ENCODE peak calls at places on chromosome 4, in six cellular contexts. One of them, this sample, is unnamed.

GRCh38 chr4:60992037-60992436 is 208.1 kb upstream of the ADGRL3 start:
- DNase-seq in stimulated activated CD4-positive, alpha-beta T cell treated with anti-CD3 and anti-CD28 coated beads, Interleukin-1b, Interleukin-23, amount 100 ng/mL, for 1 hour: no peak
- DNase-seq in HCT116: no peak
- DNase-seq in heart left ventricle: no peak
- DNase-seq in stimulated activated CD8-positive, alpha-beta memory T cell treated with anti-CD3 and anti-CD28 coated beads, Interleukin-12 subunit alpha, Interleukin-12 subunit beta, amount 100 ng/mL, for 1 hour: no peak
- DNase-seq in activated CD8-positive, alpha-beta T cell treated with anti-CD3 and anti-CD28 coated beads for 36 hours: no peak
- DNase-seq in this sample: no peak

GRCh38 chr4:166493828-166494432 is 620.9 kb downstream of the TLL1 start:
- DNase-seq in stimulated activated CD4-positive, alpha-beta T cell treated with anti-CD3 and anti-CD28 coated beads, Interleukin-1b, Interleukin-23, amount 100 ng/mL, for 1 hour: no peak
- DNase-seq in HCT116: no peak
- DNase-seq in heart left ventricle: no peak
- DNase-seq in stimulated activated CD8-positive, alpha-beta memory T cell treated with anti-CD3 and anti-CD28 coated beads, Interleukin-12 subunit alpha, Interleukin-12 subunit beta, amount 100 ng/mL, for 1 hour: no peak
- DNase-seq in activated CD8-positive, alpha-beta T cell treated with anti-CD3 and anti-CD28 coated beads for 36 hours: no peak
- DNase-seq in this sample: peak; percentile 15

GRCh38 chr4:53840643-53841042 is 223.8 kb downstream of the CHIC2 start:
- DNase-seq in stimulated activated CD4-positive, alpha-beta T cell treated with anti-CD3 and anti-CD28 coated beads, Interleukin-1b, Interleukin-23, amount 100 ng/mL, for 1 hour: no peak
- DNase-seq in HCT116: no peak
- DNase-seq in heart left ventricle: no peak
- DNase-seq in stimulated activated CD8-positive, alpha-beta memory T cell treated with anti-CD3 and anti-CD28 coated beads, Interleukin-12 subunit alpha, Interleukin-12 subunit beta, amount 100 ng/mL, for 1 hour: no peak
- DNase-seq in activated CD8-positive, alpha-beta T cell treated with anti-CD3 and anti-CD28 coated beads for 36 hours: no peak
- DNase-seq in this sample: no peak

GRCh38 chr4:23161787-23162186 is 469.1 kb downstream of the GBA3 start:
- DNase-seq in stimulated activated CD4-positive, alpha-beta T cell treated with anti-CD3 and anti-CD28 coated beads, Interleukin-1b, Interleukin-23, amount 100 ng/mL, for 1 hour: no peak
- DNase-seq in HCT116: no peak
- DNase-seq in heart left ventricle: no peak
- DNase-seq in stimulated activated CD8-positive, alpha-beta memory T cell treated with anti-CD3 and anti-CD28 coated beads, Interleukin-12 subunit alpha, Interleukin-12 subunit beta, amount 100 ng/mL, for 1 hour: no peak
- DNase-seq in activated CD8-positive, alpha-beta T cell treated with anti-CD3 and anti-CD28 coated beads for 36 hours: no peak
- DNase-seq in this sample: no peak

GRCh38 chr4:102324725-102325124 is 20.6 kb downstream of the SLC39A8 start:
- DNase-seq in stimulated activated CD4-positive, alpha-beta T cell treated with anti-CD3 and anti-CD28 coated beads, Interleukin-1b, Interleukin-23, amount 100 ng/mL, for 1 hour: no peak
- DNase-seq in HCT116: no peak
- DNase-seq in heart left ventricle: no peak
- DNase-seq in stimulated activated CD8-positive, alpha-beta memory T cell treated with anti-CD3 and anti-CD28 coated beads, Interleukin-12 subunit alpha, Interleukin-12 subunit beta, amount 100 ng/mL, for 1 hour: no peak
- DNase-seq in activated CD8-positive, alpha-beta T cell treated with anti-CD3 and anti-CD28 coated beads for 36 hours: no peak
- DNase-seq in this sample: no peak

GRCh38 chr4:157804169-157804543 is 368.7 kb downstream of the GASK1B start:
- DNase-seq in stimulated activated CD4-positive, alpha-beta T cell treated with anti-CD3 and anti-CD28 coated beads, Interleukin-1b, Interleukin-23, amount 100 ng/mL, for 1 hour: no peak
- DNase-seq in HCT116: no peak
- DNase-seq in heart left ventricle: no peak
- DNase-seq in stimulated activated CD8-positive, alpha-beta memory T cell treated with anti-CD3 and anti-CD28 coated beads, Interleukin-12 subunit alpha, Interleukin-12 subunit beta, amount 100 ng/mL, for 1 hour: no peak
- DNase-seq in activated CD8-positive, alpha-beta T cell treated with anti-CD3 and anti-CD28 coated beads for 36 hours: no peak
- DNase-seq in this sample: no peak

GRCh38 chr4:185773419-185773818 is 38.6 kb downstream of the SORBS2 start:
- DNase-seq in stimulated activated CD4-positive, alpha-beta T cell treated with anti-CD3 and anti-CD28 coated beads, Interleukin-1b, Interleukin-23, amount 100 ng/mL, for 1 hour: no peak
- DNase-seq in HCT116: no peak
- DNase-seq in heart left ventricle: peak; percentile 57
- DNase-seq in stimulated activated CD8-positive, alpha-beta memory T cell treated with anti-CD3 and anti-CD28 coated beads, Interleukin-12 subunit alpha, Interleukin-12 subunit beta, amount 100 ng/mL, for 1 hour: no peak
- DNase-seq in activated CD8-positive, alpha-beta T cell treated with anti-CD3 and anti-CD28 coated beads for 36 hours: no peak
- DNase-seq in this sample: no peak

GRCh38 chr4:184893836-184894571 is 68.2 kb upstream of the ACSL1 start:
- DNase-seq in stimulated activated CD4-positive, alpha-beta T cell treated with anti-CD3 and anti-CD28 coated beads, Interleukin-1b, Interleukin-23, amount 100 ng/mL, for 1 hour: no peak
- DNase-seq in HCT116: no peak
- DNase-seq in heart left ventricle: no peak
- DNase-seq in stimulated activated CD8-positive, alpha-beta memory T cell treated with anti-CD3 and anti-CD28 coated beads, Interleukin-12 subunit alpha, Interleukin-12 subunit beta, amount 100 ng/mL, for 1 hour: no peak
- DNase-seq in activated CD8-positive, alpha-beta T cell treated with anti-CD3 and anti-CD28 coated beads for 36 hours: no peak
- DNase-seq in this sample: no peak

GRCh38 chr4:77047037-77047436 is 28.8 kb downstream of the CCNI start:
- DNase-seq in stimulated activated CD4-positive, alpha-beta T cell treated with anti-CD3 and anti-CD28 coated beads, Interleukin-1b, Interleukin-23, amount 100 ng/mL, for 1 hour: no peak
- DNase-seq in HCT116: no peak
- DNase-seq in heart left ventricle: no peak
- DNase-seq in stimulated activated CD8-positive, alpha-beta memory T cell treated with anti-CD3 and anti-CD28 coated beads, Interleukin-12 subunit alpha, Interleukin-12 subunit beta, amount 100 ng/mL, for 1 hour: no peak
- DNase-seq in activated CD8-positive, alpha-beta T cell treated with anti-CD3 and anti-CD28 coated beads for 36 hours: no peak
- DNase-seq in this sample: no peak

GRCh38 chr4:89039735-89040338 is 17.1 kb downstream of the FAM13A start:
- DNase-seq in stimulated activated CD4-positive, alpha-beta T cell treated with anti-CD3 and anti-CD28 coated beads, Interleukin-1b, Interleukin-23, amount 100 ng/mL, for 1 hour: no peak
- DNase-seq in HCT116: no peak
- DNase-seq in heart left ventricle: no peak
- DNase-seq in stimulated activated CD8-positive, alpha-beta memory T cell treated with anti-CD3 and anti-CD28 coated beads, Interleukin-12 subunit alpha, Interleukin-12 subunit beta, amount 100 ng/mL, for 1 hour: no peak
- DNase-seq in activated CD8-positive, alpha-beta T cell treated with anti-CD3 and anti-CD28 coated beads for 36 hours: no peak
- DNase-seq in this sample: no peak

GRCh38 chr4:8156617-8157016 is 2.0 kb downstream of the ABLIM2 start:
- DNase-seq in stimulated activated CD4-positive, alpha-beta T cell treated with anti-CD3 and anti-CD28 coated beads, Interleukin-1b, Interleukin-23, amount 100 ng/mL, for 1 hour: no peak
- DNase-seq in HCT116: no peak
- DNase-seq in heart left ventricle: no peak
- DNase-seq in stimulated activated CD8-positive, alpha-beta memory T cell treated with anti-CD3 and anti-CD28 coated beads, Interleukin-12 subunit alpha, Interleukin-12 subunit beta, amount 100 ng/mL, for 1 hour: no peak
- DNase-seq in activated CD8-positive, alpha-beta T cell treated with anti-CD3 and anti-CD28 coated beads for 36 hours: no peak
- DNase-seq in this sample: peak; percentile 24

GRCh38 chr4:81470456-81471327 is 1.0 kb downstream of the RASGEF1B start:
- DNase-seq in stimulated activated CD4-positive, alpha-beta T cell treated with anti-CD3 and anti-CD28 coated beads, Interleukin-1b, Interleukin-23, amount 100 ng/mL, for 1 hour: no peak
- DNase-seq in HCT116: no peak
- DNase-seq in heart left ventricle: peak; percentile 59
- DNase-seq in stimulated activated CD8-positive, alpha-beta memory T cell treated with anti-CD3 and anti-CD28 coated beads, Interleukin-12 subunit alpha, Interleukin-12 subunit beta, amount 100 ng/mL, for 1 hour: peak; percentile 8
- DNase-seq in activated CD8-positive, alpha-beta T cell treated with anti-CD3 and anti-CD28 coated beads for 36 hours: peak; percentile 67
- DNase-seq in this sample: no peak

GRCh38 chr4:77818667-77819408 is at the start of gene CNOT6L:
- DNase-seq in stimulated activated CD4-positive, alpha-beta T cell treated with anti-CD3 and anti-CD28 coated beads, Interleukin-1b, Interleukin-23, amount 100 ng/mL, for 1 hour: no peak
- DNase-seq in HCT116: peak; percentile 36
- DNase-seq in heart left ventricle: peak; percentile 84
- DNase-seq in stimulated activated CD8-positive, alpha-beta memory T cell treated with anti-CD3 and anti-CD28 coated beads, Interleukin-12 subunit alpha, Interleukin-12 subunit beta, amount 100 ng/mL, for 1 hour: peak; percentile 75
- DNase-seq in activated CD8-positive, alpha-beta T cell treated with anti-CD3 and anti-CD28 coated beads for 36 hours: peak; percentile 84
- DNase-seq in this sample: no peak

GRCh38 chr4:172892300-172892699 is 276.3 kb upstream of the GALNT7 start:
- DNase-seq in stimulated activated CD4-positive, alpha-beta T cell treated with anti-CD3 and anti-CD28 coated beads, Interleukin-1b, Interleukin-23, amount 100 ng/mL, for 1 hour: no peak
- DNase-seq in HCT116: peak; percentile 18
- DNase-seq in heart left ventricle: no peak
- DNase-seq in stimulated activated CD8-positive, alpha-beta memory T cell treated with anti-CD3 and anti-CD28 coated beads, Interleukin-12 subunit alpha, Interleukin-12 subunit beta, amount 100 ng/mL, for 1 hour: no peak
- DNase-seq in activated CD8-positive, alpha-beta T cell treated with anti-CD3 and anti-CD28 coated beads for 36 hours: no peak
- DNase-seq in this sample: no peak

GRCh38 chr4:159191989-159192388 is 89.1 kb downstream of the RAPGEF2 start:
- DNase-seq in stimulated activated CD4-positive, alpha-beta T cell treated with anti-CD3 and anti-CD28 coated beads, Interleukin-1b, Interleukin-23, amount 100 ng/mL, for 1 hour: no peak
- DNase-seq in HCT116: peak; percentile 51
- DNase-seq in heart left ventricle: no peak
- DNase-seq in stimulated activated CD8-positive, alpha-beta memory T cell treated with anti-CD3 and anti-CD28 coated beads, Interleukin-12 subunit alpha, Interleukin-12 subunit beta, amount 100 ng/mL, for 1 hour: no peak
- DNase-seq in activated CD8-positive, alpha-beta T cell treated with anti-CD3 and anti-CD28 coated beads for 36 hours: no peak
- DNase-seq in this sample: peak; percentile 40

GRCh38 chr4:3416821-3417221 is 24.9 kb upstream of the HGFAC start:
- DNase-seq in stimulated activated CD4-positive, alpha-beta T cell treated with anti-CD3 and anti-CD28 coated beads, Interleukin-1b, Interleukin-23, amount 100 ng/mL, for 1 hour: no peak
- DNase-seq in HCT116: no peak
- DNase-seq in heart left ventricle: no peak
- DNase-seq in stimulated activated CD8-positive, alpha-beta memory T cell treated with anti-CD3 and anti-CD28 coated beads, Interleukin-12 subunit alpha, Interleukin-12 subunit beta, amount 100 ng/mL, for 1 hour: no peak
- DNase-seq in activated CD8-positive, alpha-beta T cell treated with anti-CD3 and anti-CD28 coated beads for 36 hours: no peak
- DNase-seq in this sample: no peak

GRCh38 chr4:2944091-2944482 is 19.1 kb downstream of the NOP14 start:
- DNase-seq in stimulated activated CD4-positive, alpha-beta T cell treated with anti-CD3 and anti-CD28 coated beads, Interleukin-1b, Interleukin-23, amount 100 ng/mL, for 1 hour: no peak
- DNase-seq in HCT116: no peak
- DNase-seq in heart left ventricle: no peak
- DNase-seq in stimulated activated CD8-positive, alpha-beta memory T cell treated with anti-CD3 and anti-CD28 coated beads, Interleukin-12 subunit alpha, Interleukin-12 subunit beta, amount 100 ng/mL, for 1 hour: no peak
- DNase-seq in activated CD8-positive, alpha-beta T cell treated with anti-CD3 and anti-CD28 coated beads for 36 hours: no peak
- DNase-seq in this sample: no peak

GRCh38 chr4:107120661-107121060 is 84.5 kb upstream of the DKK2 start:
- DNase-seq in stimulated activated CD4-positive, alpha-beta T cell treated with anti-CD3 and anti-CD28 coated beads, Interleukin-1b, Interleukin-23, amount 100 ng/mL, for 1 hour: no peak
- DNase-seq in HCT116: no peak
- DNase-seq in heart left ventricle: no peak
- DNase-seq in stimulated activated CD8-positive, alpha-beta memory T cell treated with anti-CD3 and anti-CD28 coated beads, Interleukin-12 subunit alpha, Interleukin-12 subunit beta, amount 100 ng/mL, for 1 hour: no peak
- DNase-seq in activated CD8-positive, alpha-beta T cell treated with anti-CD3 and anti-CD28 coated beads for 36 hours: no peak
- DNase-seq in this sample: no peak

GRCh38 chr4:176920694-176921093 is 128.0 kb upstream of the VEGFC start:
- DNase-seq in stimulated activated CD4-positive, alpha-beta T cell treated with anti-CD3 and anti-CD28 coated beads, Interleukin-1b, Interleukin-23, amount 100 ng/mL, for 1 hour: no peak
- DNase-seq in HCT116: no peak
- DNase-seq in heart left ventricle: no peak
- DNase-seq in stimulated activated CD8-positive, alpha-beta memory T cell treated with anti-CD3 and anti-CD28 coated beads, Interleukin-12 subunit alpha, Interleukin-12 subunit beta, amount 100 ng/mL, for 1 hour: no peak
- DNase-seq in activated CD8-positive, alpha-beta T cell treated with anti-CD3 and anti-CD28 coated beads for 36 hours: no peak
- DNase-seq in this sample: no peak

GRCh38 chr4:52292245-52292644 is 241.1 kb downstream of the SPATA18 start:
- DNase-seq in stimulated activated CD4-positive, alpha-beta T cell treated with anti-CD3 and anti-CD28 coated beads, Interleukin-1b, Interleukin-23, amount 100 ng/mL, for 1 hour: no peak
- DNase-seq in HCT116: no peak
- DNase-seq in heart left ventricle: no peak
- DNase-seq in stimulated activated CD8-positive, alpha-beta memory T cell treated with anti-CD3 and anti-CD28 coated beads, Interleukin-12 subunit alpha, Interleukin-12 subunit beta, amount 100 ng/mL, for 1 hour: no peak
- DNase-seq in activated CD8-positive, alpha-beta T cell treated with anti-CD3 and anti-CD28 coated beads for 36 hours: no peak
- DNase-seq in this sample: no peak

GRCh38 chr4:38243385-38244053 is 283.3 kb downstream of the PTTG2 start:
- DNase-seq in stimulated activated CD4-positive, alpha-beta T cell treated with anti-CD3 and anti-CD28 coated beads, Interleukin-1b, Interleukin-23, amount 100 ng/mL, for 1 hour: no peak
- DNase-seq in HCT116: no peak
- DNase-seq in heart left ventricle: no peak
- DNase-seq in stimulated activated CD8-positive, alpha-beta memory T cell treated with anti-CD3 and anti-CD28 coated beads, Interleukin-12 subunit alpha, Interleukin-12 subunit beta, amount 100 ng/mL, for 1 hour: no peak
- DNase-seq in activated CD8-positive, alpha-beta T cell treated with anti-CD3 and anti-CD28 coated beads for 36 hours: no peak
- DNase-seq in this sample: no peak

GRCh38 chr4:19508442-19508841 is 743.3 kb upstream of the SLIT2 start:
- DNase-seq in stimulated activated CD4-positive, alpha-beta T cell treated with anti-CD3 and anti-CD28 coated beads, Interleukin-1b, Interleukin-23, amount 100 ng/mL, for 1 hour: no peak
- DNase-seq in HCT116: no peak
- DNase-seq in heart left ventricle: no peak
- DNase-seq in stimulated activated CD8-positive, alpha-beta memory T cell treated with anti-CD3 and anti-CD28 coated beads, Interleukin-12 subunit alpha, Interleukin-12 subunit beta, amount 100 ng/mL, for 1 hour: no peak
- DNase-seq in activated CD8-positive, alpha-beta T cell treated with anti-CD3 and anti-CD28 coated beads for 36 hours: no peak
- DNase-seq in this sample: no peak

GRCh38 chr4:84499065-84499982 is at the start of gene NKX6-1:
- DNase-seq in stimulated activated CD4-positive, alpha-beta T cell treated with anti-CD3 and anti-CD28 coated beads, Interleukin-1b, Interleukin-23, amount 100 ng/mL, for 1 hour: no peak
- DNase-seq in HCT116: peak; percentile 87
- DNase-seq in heart left ventricle: peak; percentile 53
- DNase-seq in stimulated activated CD8-positive, alpha-beta memory T cell treated with anti-CD3 and anti-CD28 coated beads, Interleukin-12 subunit alpha, Interleukin-12 subunit beta, amount 100 ng/mL, for 1 hour: no peak
- DNase-seq in activated CD8-positive, alpha-beta T cell treated with anti-CD3 and anti-CD28 coated beads for 36 hours: peak; percentile 26
- DNase-seq in this sample: peak; percentile 82

GRCh38 chr4:118894034-118894433 is 5.4 kb downstream of the SYNPO2 start:
- DNase-seq in stimulated activated CD4-positive, alpha-beta T cell treated with anti-CD3 and anti-CD28 coated beads, Interleukin-1b, Interleukin-23, amount 100 ng/mL, for 1 hour: no peak
- DNase-seq in HCT116: no peak
- DNase-seq in heart left ventricle: no peak
- DNase-seq in stimulated activated CD8-positive, alpha-beta memory T cell treated with anti-CD3 and anti-CD28 coated beads, Interleukin-12 subunit alpha, Interleukin-12 subunit beta, amount 100 ng/mL, for 1 hour: no peak
- DNase-seq in activated CD8-positive, alpha-beta T cell treated with anti-CD3 and anti-CD28 coated beads for 36 hours: no peak
- DNase-seq in this sample: no peak

GRCh38 chr4:47050986-47051725 is 19.8 kb downstream of the GABRB1 start:
- DNase-seq in stimulated activated CD4-positive, alpha-beta T cell treated with anti-CD3 and anti-CD28 coated beads, Interleukin-1b, Interleukin-23, amount 100 ng/mL, for 1 hour: no peak
- DNase-seq in HCT116: no peak
- DNase-seq in heart left ventricle: no peak
- DNase-seq in stimulated activated CD8-positive, alpha-beta memory T cell treated with anti-CD3 and anti-CD28 coated beads, Interleukin-12 subunit alpha, Interleukin-12 subunit beta, amount 100 ng/mL, for 1 hour: no peak
- DNase-seq in activated CD8-positive, alpha-beta T cell treated with anti-CD3 and anti-CD28 coated beads for 36 hours: no peak
- DNase-seq in this sample: no peak

GRCh38 chr4:176548571-176548970 is 228.8 kb downstream of the SPCS3 start:
- DNase-seq in stimulated activated CD4-positive, alpha-beta T cell treated with anti-CD3 and anti-CD28 coated beads, Interleukin-1b, Interleukin-23, amount 100 ng/mL, for 1 hour: no peak
- DNase-seq in HCT116: no peak
- DNase-seq in heart left ventricle: no peak
- DNase-seq in stimulated activated CD8-positive, alpha-beta memory T cell treated with anti-CD3 and anti-CD28 coated beads, Interleukin-12 subunit alpha, Interleukin-12 subunit beta, amount 100 ng/mL, for 1 hour: no peak
- DNase-seq in activated CD8-positive, alpha-beta T cell treated with anti-CD3 and anti-CD28 coated beads for 36 hours: no peak
- DNase-seq in this sample: peak; percentile 29

GRCh38 chr4:121827851-121828250 is 4.2 kb upstream of the CCNA2 start:
- DNase-seq in stimulated activated CD4-positive, alpha-beta T cell treated with anti-CD3 and anti-CD28 coated beads, Interleukin-1b, Interleukin-23, amount 100 ng/mL, for 1 hour: no peak
- DNase-seq in HCT116: no peak
- DNase-seq in heart left ventricle: no peak
- DNase-seq in stimulated activated CD8-positive, alpha-beta memory T cell treated with anti-CD3 and anti-CD28 coated beads, Interleukin-12 subunit alpha, Interleukin-12 subunit beta, amount 100 ng/mL, for 1 hour: no peak
- DNase-seq in activated CD8-positive, alpha-beta T cell treated with anti-CD3 and anti-CD28 coated beads for 36 hours: no peak
- DNase-seq in this sample: no peak

GRCh38 chr4:99586322-99586721 is 11.7 kb downstream of the MTTP start:
- DNase-seq in stimulated activated CD4-positive, alpha-beta T cell treated with anti-CD3 and anti-CD28 coated beads, Interleukin-1b, Interleukin-23, amount 100 ng/mL, for 1 hour: no peak
- DNase-seq in HCT116: no peak
- DNase-seq in heart left ventricle: no peak
- DNase-seq in stimulated activated CD8-positive, alpha-beta memory T cell treated with anti-CD3 and anti-CD28 coated beads, Interleukin-12 subunit alpha, Interleukin-12 subunit beta, amount 100 ng/mL, for 1 hour: no peak
- DNase-seq in activated CD8-positive, alpha-beta T cell treated with anti-CD3 and anti-CD28 coated beads for 36 hours: no peak
- DNase-seq in this sample: no peak

GRCh38 chr4:85724801-85725548 is 250.0 kb downstream of the ARHGAP24 start:
- DNase-seq in stimulated activated CD4-positive, alpha-beta T cell treated with anti-CD3 and anti-CD28 coated beads, Interleukin-1b, Interleukin-23, amount 100 ng/mL, for 1 hour: no peak
- DNase-seq in HCT116: no peak
- DNase-seq in heart left ventricle: no peak
- DNase-seq in stimulated activated CD8-positive, alpha-beta memory T cell treated with anti-CD3 and anti-CD28 coated beads, Interleukin-12 subunit alpha, Interleukin-12 subunit beta, amount 100 ng/mL, for 1 hour: no peak
- DNase-seq in activated CD8-positive, alpha-beta T cell treated with anti-CD3 and anti-CD28 coated beads for 36 hours: no peak
- DNase-seq in this sample: no peak

GRCh38 chr4:169062861-169063197 is 52.8 kb upstream of the CBR4 start:
- DNase-seq in stimulated activated CD4-positive, alpha-beta T cell treated with anti-CD3 and anti-CD28 coated beads, Interleukin-1b, Interleukin-23, amount 100 ng/mL, for 1 hour: no peak
- DNase-seq in HCT116: no peak
- DNase-seq in heart left ventricle: no peak
- DNase-seq in stimulated activated CD8-positive, alpha-beta memory T cell treated with anti-CD3 and anti-CD28 coated beads, Interleukin-12 subunit alpha, Interleukin-12 subunit beta, amount 100 ng/mL, for 1 hour: no peak
- DNase-seq in activated CD8-positive, alpha-beta T cell treated with anti-CD3 and anti-CD28 coated beads for 36 hours: no peak
- DNase-seq in this sample: no peak

GRCh38 chr4:114077610-114078009 is 98.2 kb upstream of the ARSJ start:
- DNase-seq in stimulated activated CD4-positive, alpha-beta T cell treated with anti-CD3 and anti-CD28 coated beads, Interleukin-1b, Interleukin-23, amount 100 ng/mL, for 1 hour: no peak
- DNase-seq in HCT116: peak; percentile 26
- DNase-seq in heart left ventricle: no peak
- DNase-seq in stimulated activated CD8-positive, alpha-beta memory T cell treated with anti-CD3 and anti-CD28 coated beads, Interleukin-12 subunit alpha, Interleukin-12 subunit beta, amount 100 ng/mL, for 1 hour: no peak
- DNase-seq in activated CD8-positive, alpha-beta T cell treated with anti-CD3 and anti-CD28 coated beads for 36 hours: no peak
- DNase-seq in this sample: peak; percentile 48

GRCh38 chr4:177119021-177119461 is 190.6 kb upstream of the NEIL3 start:
- DNase-seq in stimulated activated CD4-positive, alpha-beta T cell treated with anti-CD3 and anti-CD28 coated beads, Interleukin-1b, Interleukin-23, amount 100 ng/mL, for 1 hour: no peak
- DNase-seq in HCT116: no peak
- DNase-seq in heart left ventricle: no peak
- DNase-seq in stimulated activated CD8-positive, alpha-beta memory T cell treated with anti-CD3 and anti-CD28 coated beads, Interleukin-12 subunit alpha, Interleukin-12 subunit beta, amount 100 ng/mL, for 1 hour: no peak
- DNase-seq in activated CD8-positive, alpha-beta T cell treated with anti-CD3 and anti-CD28 coated beads for 36 hours: no peak
- DNase-seq in this sample: no peak

GRCh38 chr4:153188966-153189801 is 15.1 kb upstream of the TRIM2 start:
- DNase-seq in stimulated activated CD4-positive, alpha-beta T cell treated with anti-CD3 and anti-CD28 coated beads, Interleukin-1b, Interleukin-23, amount 100 ng/mL, for 1 hour: no peak
- DNase-seq in HCT116: no peak
- DNase-seq in heart left ventricle: no peak
- DNase-seq in stimulated activated CD8-positive, alpha-beta memory T cell treated with anti-CD3 and anti-CD28 coated beads, Interleukin-12 subunit alpha, Interleukin-12 subunit beta, amount 100 ng/mL, for 1 hour: no peak
- DNase-seq in activated CD8-positive, alpha-beta T cell treated with anti-CD3 and anti-CD28 coated beads for 36 hours: no peak
- DNase-seq in this sample: no peak

GRCh38 chr4:142331646-142332045 is 514.5 kb downstream of the INPP4B start:
- DNase-seq in stimulated activated CD4-positive, alpha-beta T cell treated with anti-CD3 and anti-CD28 coated beads, Interleukin-1b, Interleukin-23, amount 100 ng/mL, for 1 hour: no peak
- DNase-seq in HCT116: no peak
- DNase-seq in heart left ventricle: no peak
- DNase-seq in stimulated activated CD8-positive, alpha-beta memory T cell treated with anti-CD3 and anti-CD28 coated beads, Interleukin-12 subunit alpha, Interleukin-12 subunit beta, amount 100 ng/mL, for 1 hour: no peak
- DNase-seq in activated CD8-positive, alpha-beta T cell treated with anti-CD3 and anti-CD28 coated beads for 36 hours: no peak
- DNase-seq in this sample: no peak

GRCh38 chr4:107825072-107825789 is 499 bp downstream of the SGMS2 start:
- DNase-seq in stimulated activated CD4-positive, alpha-beta T cell treated with anti-CD3 and anti-CD28 coated beads, Interleukin-1b, Interleukin-23, amount 100 ng/mL, for 1 hour: no peak
- DNase-seq in HCT116: no peak
- DNase-seq in heart left ventricle: peak; percentile 25
- DNase-seq in stimulated activated CD8-positive, alpha-beta memory T cell treated with anti-CD3 and anti-CD28 coated beads, Interleukin-12 subunit alpha, Interleukin-12 subunit beta, amount 100 ng/mL, for 1 hour: no peak
- DNase-seq in activated CD8-positive, alpha-beta T cell treated with anti-CD3 and anti-CD28 coated beads for 36 hours: peak; percentile 14
- DNase-seq in this sample: peak; percentile 24

GRCh38 chr4:2274320-2275043 is 12.6 kb upstream of the MXD4 start:
- DNase-seq in stimulated activated CD4-positive, alpha-beta T cell treated with anti-CD3 and anti-CD28 coated beads, Interleukin-1b, Interleukin-23, amount 100 ng/mL, for 1 hour: no peak
- DNase-seq in HCT116: no peak
- DNase-seq in heart left ventricle: no peak
- DNase-seq in stimulated activated CD8-positive, alpha-beta memory T cell treated with anti-CD3 and anti-CD28 coated beads, Interleukin-12 subunit alpha, Interleukin-12 subunit beta, amount 100 ng/mL, for 1 hour: no peak
- DNase-seq in activated CD8-positive, alpha-beta T cell treated with anti-CD3 and anti-CD28 coated beads for 36 hours: no peak
- DNase-seq in this sample: no peak

GRCh38 chr4:3439391-3439790 is 2.4 kb upstream of the HGFAC start:
- DNase-seq in stimulated activated CD4-positive, alpha-beta T cell treated with anti-CD3 and anti-CD28 coated beads, Interleukin-1b, Interleukin-23, amount 100 ng/mL, for 1 hour: no peak
- DNase-seq in HCT116: no peak
- DNase-seq in heart left ventricle: no peak
- DNase-seq in stimulated activated CD8-positive, alpha-beta memory T cell treated with anti-CD3 and anti-CD28 coated beads, Interleukin-12 subunit alpha, Interleukin-12 subunit beta, amount 100 ng/mL, for 1 hour: no peak
- DNase-seq in activated CD8-positive, alpha-beta T cell treated with anti-CD3 and anti-CD28 coated beads for 36 hours: no peak
- DNase-seq in this sample: no peak